ENCODE peak calls at places on chromosomes 4 and X, in ten cellular contexts. R is LHCN-M2; S is activated CD4-positive, alpha-beta T cell treated with anti-CD3 and anti-CD28 coated beads, Interleukin-2, amount 10 ng/mL, durations not matched to agents 7 days and 5 days; Z is A549; P is AG20443; T is WTC11; A is body of pancreas; M is stimulated activated CD4-positive, alpha-beta T cell treated with anti-CD3 and anti-CD28 coated beads, Interleukin-4, amount 100 ng/mL, for 48 hours; K is T-helper 9 cell; W is HuH-7.5. E is an unnamed sample.

GRCh38 chr4:152950402-152951274 is 14.5 kb downstream of the FHDC1 start:
- DNase-seq in R (no peak), S (no peak), Z (no peak), P (no peak), T (no peak), A (no peak), M (no peak), K (no peak), W (no peak), E (no peak)

GRCh38 chrX:85109235-85109634 is 105.6 kb downstream of the APOOL start:
- DNase-seq in R (no peak), S (no peak), Z (peak), P (peak), T (peak), A (peak), M (no peak), K (no peak), W (no peak), E (peak)

GRCh38 chrX:10015711-10016515 is 48.8 kb downstream of the CLDN34 start:
- DNase-seq in R (no peak), S (no peak), Z (peak), P (no peak), T (peak), A (peak), M (no peak), K (no peak), W (no peak), E (no peak)

GRCh38 chr4:40423735-40424134 is 88.6 kb downstream of the CHRNA9 start:
- DNase-seq in R (peak), S (no peak), Z (peak), P (peak), T (no peak), A (no peak), M (no peak), K (no peak), W (no peak), E (no peak)

GRCh38 chrX:2928127-2928582 is 984 bp downstream of the ARSD start:
- DNase-seq in R (peak), S (peak), Z (no peak), P (peak), T (peak), A (peak), M (no peak), K (no peak), W (peak), E (peak)

GRCh38 chr4:7654550-7655266 is 220.0 kb upstream of the PSAPL1 start:
- DNase-seq in R (no peak), S (no peak), Z (no peak), P (no peak), T (no peak), A (no peak), M (no peak), K (no peak), W (no peak), E (no peak)

GRCh38 chrX:121093011-121093410 is 45.6 kb downstream of the GLUD2 start:
- DNase-seq in R (no peak), S (no peak), Z (no peak), P (no peak), T (no peak), A (no peak), M (no peak), K (no peak), W (no peak), E (no peak)

GRCh38 chr4:30867427-30867826 is 147.3 kb downstream of the PCDH7 start:
- DNase-seq in R (peak), S (no peak), Z (no peak), P (no peak), T (no peak), A (no peak), M (no peak), K (no peak), W (no peak), E (no peak)

GRCh38 chr4:168095776-168096443 is 3.6 kb downstream of the ANXA10 start:
- DNase-seq in R (no peak), S (no peak), Z (peak), P (no peak), T (no peak), A (no peak), M (no peak), K (no peak), W (no peak), E (no peak)

GRCh38 chr4:1856071-1856919 is at the start of gene LETM1:
- DNase-seq in R (peak), S (peak), Z (peak), P (peak), T (peak), A (peak), M (peak), K (peak), W (peak), E (peak)

GRCh38 chr4:182306792-182307507 is 63.7 kb downstream of the TENM3 start:
- DNase-seq in R (peak), S (no peak), Z (no peak), P (no peak), T (no peak), A (no peak), M (no peak), K (no peak), W (no peak), E (no peak)

GRCh38 chr4:122889726-122890125 is 32.7 kb downstream of the NUDT6 start:
- DNase-seq in R (no peak), S (no peak), Z (peak), P (no peak), T (no peak), A (no peak), M (no peak), K (no peak), W (no peak), E (no peak)

GRCh38 chr4:77734928-77735327 is 84.2 kb downstream of the CNOT6L start:
- DNase-seq in R (peak), S (peak), Z (no peak), P (peak), T (no peak), A (no peak), M (peak), K (no peak), W (no peak), E (peak)

GRCh38 chr4:23838131-23838530 is 51.7 kb downstream of the PPARGC1A start:
- DNase-seq in R (no peak), S (no peak), Z (no peak), P (no peak), T (no peak), A (no peak), M (no peak), K (no peak), W (no peak), E (no peak)

GRCh38 chrX:2485789-2486345 is 14.9 kb downstream of the DHRSX start:
- DNase-seq in R (no peak), S (no peak), Z (no peak), P (no peak), T (no peak), A (no peak), M (no peak), K (no peak), W (no peak), E (no peak)

GRCh38 chr4:182231503-182231902 is 11.7 kb upstream of the TENM3 start:
- DNase-seq in R (peak), S (no peak), Z (no peak), P (no peak), T (no peak), A (no peak), M (no peak), K (no peak), W (no peak), E (no peak)